ENCODE peak calls at places on chromosomes 1 and 21, in seven cellular contexts. C is GM23338, T is osteoblast, W is OCI-LY7, V is HCT116, A is K562, O is PC-3. M is an unnamed sample.

GRCh38 chr1:248872752-248873408 is 14.0 kb upstream of the ZNF692 start:
- DNase-seq in C (peak; percentile 89), T (peak; percentile 93), W (peak; percentile 73), V (peak; percentile 53), A (peak; percentile 76), O (peak; percentile 81), M (peak; percentile 82)

GRCh38 chr1:33683913-33684312 is 180.0 kb upstream of the HMGB4 start:
- DNase-seq in C (no peak), T (no peak), W (no peak), V (no peak), A (no peak), O (no peak), M (no peak)

GRCh38 chr1:169115891-169116585 is 9.5 kb downstream of the ATP1B1 start:
- DNase-seq in C (peak; percentile 37), T (no peak), W (peak; percentile 28), V (no peak), A (no peak), O (no peak), M (peak; percentile 43)

GRCh38 chr1:238767321-238767720 is 619.0 kb upstream of the CHRM3 start:
- DNase-seq in C (no peak), T (no peak), W (no peak), V (no peak), A (no peak), O (no peak), M (no peak)

GRCh38 chr1:185567006-185567405 is 167.2 kb upstream of the HMCN1 start:
- DNase-seq in C (no peak), T (no peak), W (no peak), V (peak; percentile 13), A (no peak), O (peak; percentile 44), M (peak; percentile 71)

GRCh38 chr1:230823421-230823820 is 44.9 kb downstream of the C1orf198 start:
- DNase-seq in C (no peak), T (no peak), W (no peak), V (no peak), A (no peak), O (no peak), M (no peak)

GRCh38 chr1:231039161-231040018 is 664 bp downstream of the FAM89A start:
- DNase-seq in C (peak; percentile 66), T (peak; percentile 96), W (peak; percentile 21), V (no peak), A (peak; percentile 72), O (peak; percentile 31), M (peak; percentile 74)

GRCh38 chr21:46320331-46320801 is 3.3 kb downstream of the C21orf58 start:
- DNase-seq in C (no peak), T (peak; percentile 75), W (peak; percentile 33), V (no peak), A (peak; percentile 93), O (no peak), M (no peak)

GRCh38 chr21:36635991-36636390 is 62.9 kb upstream of the SIM2 start:
- DNase-seq in C (no peak), T (no peak), W (no peak), V (no peak), A (no peak), O (no peak), M (no peak)

GRCh38 chr1:212630159-212630900 is 21.8 kb downstream of the ATF3 start:
- DNase-seq in C (peak; percentile 90), T (peak; percentile 84), W (peak; percentile 69), V (peak; percentile 34), A (peak; percentile 81), O (peak; percentile 77), M (peak; percentile 87)

GRCh38 chr1:226820935-226821718 is 49.3 kb upstream of the PSEN2 start:
- DNase-seq in C (no peak), T (peak; percentile 96), W (no peak), V (no peak), A (no peak), O (peak; percentile 97), M (no peak)

GRCh38 chr1:10830961-10831669 is 34.7 kb upstream of the CASZ1 start:
- DNase-seq in C (no peak), T (peak; percentile 88), W (no peak), V (no peak), A (no peak), O (no peak), M (peak; percentile 59)

GRCh38 chr1:46131727-46132528 is 501 bp downstream of the PIK3R3 start:
- DNase-seq in C (peak; percentile 45), T (no peak), W (peak; percentile 54), V (no peak), A (peak; percentile 39), O (peak; percentile 46), M (peak; percentile 78)

GRCh38 chr1:52055854-52056109 is 313 bp upstream of the BTF3L4 start:
- DNase-seq in C (no peak), T (no peak), W (no peak), V (no peak), A (no peak), O (no peak), M (no peak)

GRCh38 chr1:160127865-160128523 is 12.4 kb downstream of the ATP1A2 start:
- DNase-seq in C (no peak), T (peak; percentile 96), W (no peak), V (no peak), A (peak; percentile 44), O (peak; percentile 54), M (no peak)

GRCh38 chr21:27196651-27197050 is 229.8 kb upstream of the ADAMTS5 start:
- DNase-seq in C (no peak), T (no peak), W (no peak), V (no peak), A (no peak), O (peak; percentile 42), M (no peak)

GRCh38 chr1:26122988-26123973 is 11.7 kb downstream of the PDIK1L start:
- DNase-seq in C (no peak), T (peak; percentile 87), W (no peak), V (no peak), A (peak; percentile 70), O (peak; percentile 78), M (no peak)

GRCh38 chr1:229230893-229231753 is 39.8 kb upstream of the RAB4A start:
- DNase-seq in C (peak; percentile 70), T (no peak), W (no peak), V (peak; percentile 69), A (no peak), O (peak; percentile 44), M (peak; percentile 6)

GRCh38 chr1:161987303-161987702 is 36.4 kb downstream of the OLFML2B start:
- DNase-seq in C (no peak), T (no peak), W (no peak), V (no peak), A (no peak), O (no peak), M (no peak)

GRCh38 chr1:97903626-97904025 is 17.2 kb downstream of the DPYD start:
- DNase-seq in C (no peak), T (no peak), W (no peak), V (no peak), A (no peak), O (no peak), M (no peak)

GRCh38 chr1:221845650-221846371 is 103.9 kb upstream of the DUSP10 start:
- DNase-seq in C (no peak), T (no peak), W (no peak), V (peak; percentile 33), A (no peak), O (peak; percentile 98), M (no peak)

GRCh38 chr1:193406901-193407300 is 220.5 kb upstream of the B3GALT2 start:
- DNase-seq in C (peak; percentile 76), T (peak; percentile 15), W (peak; percentile 77), V (peak; percentile 19), A (peak; percentile 23), O (peak; percentile 56), M (peak; percentile 71)

GRCh38 chr1:206769331-206769731 is 1.2 kb upstream of the IL19 start:
- DNase-seq in C (no peak), T (no peak), W (no peak), V (no peak), A (no peak), O (no peak), M (no peak)

GRCh38 chr1:158019177-158019868 is 25.9 kb downstream of the KIRREL1 start:
- DNase-seq in C (peak; percentile 94), T (peak; percentile 66), W (no peak), V (peak; percentile 73), A (no peak), O (peak; percentile 96), M (no peak)
- H3K79me2 ChIP-seq in C (peaks cover 86% of the 10 kb centered on the region), T (peaks cover 80% of the 10 kb centered on the region), W (no peaks in the 10 kb centered on the region), V (peaks cover 85% of the 10 kb centered on the region), A (no peaks in the 10 kb centered on the region), O (peaks cover 79% of the 10 kb centered on the region), M (no peaks in the 10 kb centered on the region)

DNA sequence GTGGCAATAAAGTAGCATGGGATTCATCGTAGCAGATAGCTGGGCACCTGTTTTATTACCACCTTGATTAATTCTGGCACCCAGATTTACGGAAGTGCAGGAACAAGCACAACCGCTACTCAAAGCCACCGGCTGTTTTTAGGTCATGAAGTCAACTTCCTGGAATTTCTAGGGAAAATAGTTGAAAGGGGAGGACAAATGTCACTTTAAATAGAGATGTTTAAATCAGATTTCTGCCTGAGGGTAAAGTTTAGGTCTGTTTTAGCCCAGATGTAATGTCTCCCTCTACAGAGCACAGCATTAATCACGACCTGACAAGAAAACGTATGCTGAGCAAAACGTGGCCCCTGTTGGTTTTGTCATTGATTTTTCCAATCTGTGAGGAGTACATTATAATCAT is 8.0 kb downstream of the ADGRL2 start:
- DNase-seq in C (peak; percentile 52), T (no peak), W (no peak), V (no peak), A (no peak), O (peak; percentile 33), M (no peak)
- H3K79me2 ChIP-seq in C (peaks cover 99% of the 10 kb centered on the region), T (peaks cover 87% of the 10 kb centered on the region), W (no peaks in the 10 kb centered on the region), V (no peaks in the 10 kb centered on the region), A (no peaks in the 10 kb centered on the region), O (no peaks in the 10 kb centered on the region), M (no peaks in the 10 kb centered on the region)

DNA sequence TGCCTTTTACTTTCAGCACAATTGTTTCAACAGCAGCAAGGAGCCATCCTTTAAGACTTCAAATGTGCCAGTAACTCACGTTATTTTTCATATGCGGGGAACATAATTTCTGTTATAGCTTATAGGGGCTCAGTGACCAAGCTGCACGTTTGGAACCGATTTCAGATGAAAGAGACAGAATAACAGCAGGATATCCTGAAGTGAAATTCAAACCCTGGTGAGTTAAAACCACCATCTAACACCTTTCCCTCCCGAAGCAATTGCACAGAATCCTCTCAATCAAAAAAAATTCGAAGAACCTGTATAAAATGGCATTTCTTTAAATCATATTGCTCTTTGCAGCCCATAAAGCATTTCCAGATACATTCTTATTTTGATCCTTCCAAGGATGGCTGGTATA is 6.9 kb downstream of the SMYD2 start:
- DNase-seq in C (no peak), T (no peak), W (no peak), V (no peak), A (no peak), O (no peak), M (no peak)
- H3K79me2 ChIP-seq in C (no peaks in the 10 kb centered on the region), T (peaks cover 22% of the 10 kb centered on the region), W (peaks cover 6% of the 10 kb centered on the region), V (peaks cover 45% of the 10 kb centered on the region), A (peaks cover 41% of the 10 kb centered on the region), O (peaks cover 91% of the 10 kb centered on the region), M (peaks cover 13% of the 10 kb centered on the region)

DNA sequence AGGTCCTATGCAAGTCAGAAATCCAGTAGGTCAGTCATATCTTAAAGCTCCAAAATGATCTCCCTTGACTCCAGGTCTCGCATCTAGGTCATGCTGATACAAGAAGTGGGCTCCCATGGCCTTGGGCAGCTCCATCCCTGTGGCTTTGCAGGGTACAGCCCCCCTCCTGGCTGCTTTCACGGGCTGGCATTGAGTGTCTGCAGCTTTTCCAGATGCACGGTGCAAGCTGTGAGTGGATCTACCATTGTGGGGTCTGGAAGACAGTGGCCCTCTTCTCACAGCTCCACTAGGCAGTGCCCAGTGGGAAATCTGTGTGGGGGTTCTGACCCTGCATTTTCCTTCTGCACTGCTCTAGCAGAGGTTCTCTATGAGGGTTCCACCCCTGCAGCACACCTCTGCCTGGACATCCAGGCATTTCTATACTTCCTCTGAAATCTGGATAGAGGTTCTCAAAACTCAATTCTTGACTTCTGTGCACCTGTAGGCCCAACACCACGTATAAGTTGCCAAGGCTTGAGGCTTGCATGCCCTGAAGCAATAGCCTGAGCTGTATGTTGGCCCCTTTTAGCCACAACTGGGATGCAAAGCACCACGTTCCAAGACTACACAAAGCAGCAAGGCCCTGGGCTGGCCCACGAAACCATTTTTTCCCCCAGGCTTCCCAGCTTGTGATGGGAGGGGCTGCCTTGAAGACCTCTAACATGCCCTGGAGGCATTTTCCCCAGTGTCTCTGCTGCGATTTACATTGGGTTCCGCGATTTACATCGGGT is 472.7 kb downstream of the NPHP4 start:
- DNase-seq in C (no peak), T (no peak), W (no peak), V (no peak), A (no peak), O (no peak), M (no peak)
- H3K79me2 ChIP-seq in C (no peaks in the 10 kb centered on the region), T (no peaks in the 10 kb centered on the region), W (no peaks in the 10 kb centered on the region), V (no peaks in the 10 kb centered on the region), A (no peaks in the 10 kb centered on the region), O (no peaks in the 10 kb centered on the region), M (no peaks in the 10 kb centered on the region)

M was measured in Karpas-422.